ENCODE peak calls at places on chromosomes 4 and X, in eight cellular contexts. One of them, this sample, is unnamed.

GRCh38 chr4:176742211-176742610 is 50.5 kb downstream of the VEGFC start:
- DNase-seq in IMR-90: no peak
- DNase-seq in fibroblast of lung: no peak
- DNase-seq in neural progenitor cell: no peak
- DNase-seq in mammary epithelial cell: no peak
- DNase-seq in SK-N-SH: no peak
- DNase-seq in HepG2: no peak
- DNase-seq in DND-41: no peak
- DNase-seq in this sample: no peak

GRCh38 chr4:93751410-93751809 is 77.1 kb upstream of the ATOH1 start:
- DNase-seq in DND-41: no peak
- DNase-seq in fibroblast of lung: no peak
- DNase-seq in neural progenitor cell: no peak
- DNase-seq in SK-N-SH: no peak
- DNase-seq in HepG2: no peak
- DNase-seq in IMR-90: no peak
- DNase-seq in mammary epithelial cell: no peak
- DNase-seq in this sample: no peak

GRCh38 chr4:12724520-12724919 is 759.6 kb downstream of the RAB28 start:
- DNase-seq in mammary epithelial cell: no peak
- DNase-seq in DND-41: no peak
- DNase-seq in IMR-90: no peak
- DNase-seq in SK-N-SH: peak
- DNase-seq in fibroblast of lung: no peak
- DNase-seq in HepG2: peak
- DNase-seq in neural progenitor cell: peak
- DNase-seq in this sample: no peak

GRCh38 chrX:2484721-2485459 is 15.9 kb downstream of the DHRSX start:
- DNase-seq in SK-N-SH: no peak
- DNase-seq in neural progenitor cell: peak
- DNase-seq in fibroblast of lung: peak
- DNase-seq in DND-41: no peak
- DNase-seq in HepG2: no peak
- DNase-seq in mammary epithelial cell: no peak
- DNase-seq in IMR-90: peak
- DNase-seq in this sample: no peak

GRCh38 chrX:26328610-26329319 is 112.8 kb downstream of the MAGEB5 start:
- DNase-seq in neural progenitor cell: no peak
- DNase-seq in mammary epithelial cell: no peak
- DNase-seq in SK-N-SH: no peak
- DNase-seq in DND-41: no peak
- DNase-seq in IMR-90: no peak
- DNase-seq in fibroblast of lung: no peak
- DNase-seq in HepG2: no peak
- DNase-seq in this sample: no peak

GRCh38 chr4:180571516-180571915 is 1671.7 kb upstream of the TENM3 start:
- DNase-seq in IMR-90: no peak
- DNase-seq in HepG2: no peak
- DNase-seq in neural progenitor cell: no peak
- DNase-seq in fibroblast of lung: no peak
- DNase-seq in DND-41: no peak
- DNase-seq in mammary epithelial cell: no peak
- DNase-seq in SK-N-SH: no peak
- DNase-seq in this sample: no peak

GRCh38 chr4:110622841-110623709 is at the start of gene PITX2:
- DNase-seq in SK-N-SH: peak
- DNase-seq in DND-41: no peak
- DNase-seq in HepG2: no peak
- DNase-seq in IMR-90: peak
- DNase-seq in fibroblast of lung: peak
- DNase-seq in mammary epithelial cell: peak
- DNase-seq in neural progenitor cell: peak
- DNase-seq in this sample: peak

GRCh38 chr4:5954056-5954760 is 61.3 kb upstream of the CRMP1 start:
- DNase-seq in HepG2: no peak
- DNase-seq in mammary epithelial cell: no peak
- DNase-seq in fibroblast of lung: no peak
- DNase-seq in SK-N-SH: peak
- DNase-seq in IMR-90: no peak
- DNase-seq in neural progenitor cell: no peak
- DNase-seq in DND-41: no peak
- DNase-seq in this sample: no peak

GRCh38 chr4:6105311-6105911 is 87.2 kb upstream of the C4orf50 start:
- DNase-seq in SK-N-SH: no peak
- DNase-seq in neural progenitor cell: no peak
- DNase-seq in mammary epithelial cell: no peak
- DNase-seq in fibroblast of lung: no peak
- DNase-seq in IMR-90: no peak
- DNase-seq in DND-41: no peak
- DNase-seq in HepG2: no peak
- DNase-seq in this sample: no peak

DNA sequence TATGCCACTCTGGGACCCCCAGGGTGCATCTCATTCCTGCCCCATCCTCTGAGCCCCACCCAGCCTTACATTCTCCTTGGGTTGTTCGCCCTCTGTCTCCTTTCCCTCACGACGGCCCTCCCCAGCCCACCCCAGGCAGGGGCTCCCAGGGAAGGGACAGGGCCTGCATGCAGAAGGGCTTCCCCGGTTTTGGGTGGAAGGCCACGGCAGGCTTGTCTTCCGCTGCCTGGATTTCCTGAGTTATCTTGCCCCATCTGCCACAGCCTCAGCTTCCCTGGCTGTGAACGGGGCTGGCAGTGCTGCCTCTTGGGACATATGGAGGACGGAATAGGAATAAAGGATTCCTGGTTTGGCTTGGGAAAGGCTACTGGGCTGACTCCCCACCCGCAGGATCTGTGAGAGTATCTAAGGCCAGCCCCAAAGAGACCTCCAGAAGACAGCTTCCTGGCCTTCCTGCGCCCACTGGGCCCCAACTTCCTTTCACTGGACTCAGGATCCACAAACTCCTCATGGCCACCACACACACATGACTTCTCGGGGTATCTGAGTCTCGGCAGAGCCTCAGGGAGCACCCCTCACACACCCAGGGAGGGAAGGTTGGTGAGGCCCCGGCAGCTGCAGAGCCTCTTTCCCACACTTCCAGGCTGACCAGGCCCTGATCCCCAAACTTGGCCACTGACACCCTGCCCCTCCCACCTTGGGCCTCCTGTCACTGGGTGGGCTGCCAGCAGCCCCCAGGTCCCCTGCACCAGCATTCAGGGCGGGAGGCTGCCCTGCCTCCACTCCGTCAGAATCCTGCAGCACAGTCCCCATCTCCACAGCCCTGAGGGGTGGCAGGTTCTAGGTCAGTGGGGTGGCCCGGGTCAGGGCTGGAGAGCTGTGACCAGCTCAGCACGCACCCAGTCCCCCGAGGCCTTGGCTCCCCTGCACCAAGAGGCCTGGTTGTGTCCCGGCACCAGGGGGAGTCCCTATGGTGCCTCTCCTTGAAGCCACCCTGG is 3.5 kb upstream of the MXD4 start:
- DNase-seq in SK-N-SH: no peak
- DNase-seq in DND-41: no peak
- DNase-seq in mammary epithelial cell: no peak
- DNase-seq in neural progenitor cell: no peak
- DNase-seq in fibroblast of lung: no peak
- DNase-seq in HepG2: no peak
- DNase-seq in IMR-90: no peak
- DNase-seq in this sample: peak
- H3K9ac ChIP-seq in SK-N-SH: no peak
- H3K9ac ChIP-seq in DND-41: no peak
- H3K9ac ChIP-seq in mammary epithelial cell: no peak
- H3K9ac ChIP-seq in neural progenitor cell: no peak
- H3K9ac ChIP-seq in fibroblast of lung: no peak
- H3K9ac ChIP-seq in HepG2: no peak
- H3K9ac ChIP-seq in IMR-90: no peak
- H3K9ac ChIP-seq in this sample: no peak

DNA sequence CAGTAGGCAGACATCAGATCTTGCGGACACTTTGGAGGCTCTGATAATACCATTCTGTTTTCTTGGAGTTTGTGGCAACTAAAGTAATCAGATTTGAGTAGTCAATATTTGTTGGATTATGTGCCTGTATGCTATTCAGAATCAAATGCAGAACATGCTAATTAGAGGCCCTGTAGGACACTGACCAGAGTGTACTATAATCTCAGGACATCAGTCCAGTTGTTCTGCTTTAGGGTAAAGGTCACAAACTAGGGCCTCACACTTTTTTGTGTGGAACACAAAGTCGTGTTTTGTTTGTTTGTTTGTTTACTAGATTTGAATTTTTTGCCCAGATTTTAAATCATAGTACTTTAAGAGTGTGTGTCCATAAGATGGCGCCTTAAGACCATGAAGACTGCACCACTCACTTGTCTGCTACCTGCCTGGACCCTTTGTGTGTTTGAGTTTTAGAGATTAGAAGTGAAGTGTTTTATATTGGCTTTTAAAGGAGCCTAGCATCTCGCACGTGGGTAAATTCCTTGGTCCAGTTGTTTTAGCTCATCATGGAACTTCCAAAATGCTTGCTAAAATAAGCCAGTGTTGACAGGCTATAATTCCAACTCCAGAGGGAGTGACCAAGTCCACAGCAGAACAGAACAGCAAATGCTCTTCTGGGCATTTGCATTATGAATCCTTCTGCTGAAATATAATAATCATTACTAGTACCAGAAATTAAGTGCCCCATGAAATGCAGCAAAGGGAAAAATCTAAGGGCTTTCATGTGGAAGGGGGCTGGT is 34.7 kb downstream of the IL13RA1 start:
- DNase-seq in IMR-90: no peak
- DNase-seq in fibroblast of lung: no peak
- DNase-seq in mammary epithelial cell: no peak
- DNase-seq in HepG2: no peak
- DNase-seq in DND-41: no peak
- DNase-seq in SK-N-SH: peak
- DNase-seq in neural progenitor cell: peak
- DNase-seq in this sample: no peak
- TF ChIP-seq CTCF in IMR-90: peak
- TF ChIP-seq CTCF in fibroblast of lung: no peak
- TF ChIP-seq CTCF in mammary epithelial cell: peak
- TF ChIP-seq CTCF in HepG2: no peak
- TF ChIP-seq CTCF in DND-41: peak
- TF ChIP-seq CTCF in SK-N-SH: peak
- TF ChIP-seq CTCF in neural progenitor cell: peak
- TF ChIP-seq CTCF in this sample: no peak

GRCh38 chr4:2417196-2417764 is 1.2 kb downstream of the ZFYVE28 start:
- DNase-seq in fibroblast of lung: no peak
- DNase-seq in DND-41: no peak
- DNase-seq in neural progenitor cell: peak
- DNase-seq in mammary epithelial cell: no peak
- DNase-seq in SK-N-SH: peak
- DNase-seq in HepG2: no peak
- DNase-seq in IMR-90: no peak
- DNase-seq in this sample: peak
- H3K9ac ChIP-seq in fibroblast of lung: peak
- H3K9ac ChIP-seq in DND-41: no peak
- H3K9ac ChIP-seq in neural progenitor cell: no peak
- H3K9ac ChIP-seq in mammary epithelial cell: no peak
- H3K9ac ChIP-seq in SK-N-SH: no peak
- H3K9ac ChIP-seq in HepG2: no peak
- H3K9ac ChIP-seq in IMR-90: no peak
- H3K9ac ChIP-seq in this sample: no peak

GRCh38 chrX:69552512-69552911 is 48.4 kb downstream of the NALF2 start:
- DNase-seq in IMR-90: no peak
- DNase-seq in HepG2: no peak
- DNase-seq in SK-N-SH: no peak
- DNase-seq in fibroblast of lung: no peak
- DNase-seq in neural progenitor cell: no peak
- DNase-seq in DND-41: no peak
- DNase-seq in mammary epithelial cell: no peak
- DNase-seq in this sample: no peak
- TF ChIP-seq CTCF in IMR-90: no peak
- TF ChIP-seq CTCF in HepG2: no peak
- TF ChIP-seq CTCF in SK-N-SH: no peak
- TF ChIP-seq CTCF in fibroblast of lung: no peak
- TF ChIP-seq CTCF in neural progenitor cell: no peak
- TF ChIP-seq CTCF in DND-41: no peak
- TF ChIP-seq CTCF in mammary epithelial cell: no peak
- TF ChIP-seq CTCF in this sample: no peak

DNA sequence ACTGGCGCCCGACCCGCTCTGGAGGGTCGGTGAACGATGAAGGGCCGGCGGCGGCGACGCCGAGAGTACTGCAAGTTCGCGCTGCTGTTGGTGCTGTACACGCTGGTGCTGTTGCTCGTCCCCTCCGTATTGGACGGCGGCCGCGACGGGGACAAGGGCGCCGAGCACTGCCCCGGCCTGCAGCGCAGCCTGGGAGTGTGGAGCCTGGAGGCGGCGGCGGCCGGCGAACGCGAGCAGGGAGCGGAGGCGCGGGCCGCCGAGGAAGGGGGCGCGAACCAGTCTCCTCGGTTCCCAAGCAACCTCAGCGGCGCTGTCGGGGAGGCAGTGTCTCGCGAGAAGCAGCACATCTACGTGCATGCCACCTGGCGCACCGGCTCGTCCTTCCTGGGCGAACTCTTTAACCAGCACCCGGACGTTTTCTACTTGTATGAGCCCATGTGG is 351 bp downstream of the CHST7 start:
- DNase-seq in SK-N-SH: peak
- DNase-seq in IMR-90: peak
- DNase-seq in neural progenitor cell: peak
- DNase-seq in DND-41: peak
- DNase-seq in fibroblast of lung: peak
- DNase-seq in mammary epithelial cell: peak
- DNase-seq in HepG2: peak
- DNase-seq in this sample: peak
- H3K9ac ChIP-seq in SK-N-SH: peak
- H3K9ac ChIP-seq in IMR-90: peak
- H3K9ac ChIP-seq in neural progenitor cell: no peak
- H3K9ac ChIP-seq in DND-41: peak
- H3K9ac ChIP-seq in fibroblast of lung: peak
- H3K9ac ChIP-seq in mammary epithelial cell: peak
- H3K9ac ChIP-seq in HepG2: peak
- H3K9ac ChIP-seq in this sample: no peak

DNA sequence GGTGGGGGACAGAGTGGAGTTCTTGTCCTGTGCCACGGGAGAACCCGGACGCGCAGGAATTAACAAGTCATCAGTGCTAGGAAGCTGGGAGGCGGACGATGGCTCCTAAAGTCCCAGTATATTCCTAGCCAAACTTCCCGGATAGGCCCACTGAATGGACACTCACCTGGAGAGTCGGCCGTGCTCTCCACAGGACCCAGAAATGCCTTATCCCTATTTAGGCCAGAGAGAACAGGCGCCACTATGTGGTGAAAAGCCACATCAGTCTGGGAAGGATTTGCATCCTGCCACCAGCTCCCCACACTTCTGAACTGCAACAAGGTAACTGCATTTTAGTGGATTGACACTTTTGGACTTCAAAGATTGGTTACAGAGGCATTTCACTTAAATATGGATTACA is 1.1 kb downstream of the CFAP299 start:
- DNase-seq in IMR-90: peak
- DNase-seq in SK-N-SH: peak
- DNase-seq in DND-41: no peak
- DNase-seq in HepG2: peak
- DNase-seq in fibroblast of lung: peak
- DNase-seq in mammary epithelial cell: peak
- DNase-seq in neural progenitor cell: peak
- DNase-seq in this sample: no peak
- TF ChIP-seq CTCF in IMR-90: peak
- TF ChIP-seq CTCF in SK-N-SH: peak
- TF ChIP-seq CTCF in DND-41: peak
- TF ChIP-seq CTCF in HepG2: peak
- TF ChIP-seq CTCF in fibroblast of lung: peak
- TF ChIP-seq CTCF in mammary epithelial cell: peak
- TF ChIP-seq CTCF in neural progenitor cell: peak
- TF ChIP-seq CTCF in this sample: peak

GRCh38 chrX:133440797-133441163 is 25.5 kb upstream of the GPC4 start:
- DNase-seq in neural progenitor cell: no peak
- DNase-seq in mammary epithelial cell: no peak
- DNase-seq in IMR-90: no peak
- DNase-seq in DND-41: no peak
- DNase-seq in HepG2: no peak
- DNase-seq in SK-N-SH: no peak
- DNase-seq in fibroblast of lung: no peak
- DNase-seq in this sample: no peak
- H3K9ac ChIP-seq in neural progenitor cell: no peak
- H3K9ac ChIP-seq in mammary epithelial cell: no peak
- H3K9ac ChIP-seq in IMR-90: no peak
- H3K9ac ChIP-seq in DND-41: no peak
- H3K9ac ChIP-seq in HepG2: no peak
- H3K9ac ChIP-seq in SK-N-SH: no peak
- H3K9ac ChIP-seq in fibroblast of lung: no peak
- H3K9ac ChIP-seq in this sample: no peak